ENCODE peak calls at places on chromosomes 4 and X, in four cellular contexts. One of them, this sample, is unnamed.

GRCh38 chr4:87425711-87426110 is 3.3 kb downstream of the NUDT9 start:
- DNase-seq in IMR-90: no peak
- DNase-seq in fibroblast of mammary gland: no peak
- DNase-seq in left ventricle myocardium inferior: no peak
- DNase-seq in this sample: no peak

GRCh38 chr4:87973283-87974169 is 2.0 kb upstream of the SPP1 start:
- DNase-seq in left ventricle myocardium inferior: peak; percentile 30
- DNase-seq in IMR-90: peak; percentile 84
- DNase-seq in fibroblast of mammary gland: peak; percentile 85
- DNase-seq in this sample: peak; percentile 82

GRCh38 chr4:2806392-2807355 is 13.8 kb downstream of the SH3BP2 start:
- DNase-seq in IMR-90: peak; percentile 55
- DNase-seq in fibroblast of mammary gland: no peak
- DNase-seq in left ventricle myocardium inferior: peak; percentile 77
- DNase-seq in this sample: no peak

GRCh38 chr4:26342328-26343040 is 21.7 kb downstream of the RBPJ start:
- DNase-seq in left ventricle myocardium inferior: no peak
- DNase-seq in IMR-90: peak; percentile 95
- DNase-seq in fibroblast of mammary gland: peak; percentile 94
- DNase-seq in this sample: peak; percentile 70

GRCh38 chr4:117847849-117848248 is 186.4 kb upstream of the NDST3 start:
- DNase-seq in left ventricle myocardium inferior: no peak
- DNase-seq in IMR-90: no peak
- DNase-seq in fibroblast of mammary gland: no peak
- DNase-seq in this sample: no peak

GRCh38 chr4:128256539-128256938 is 31.1 kb downstream of the PGRMC2 start:
- DNase-seq in fibroblast of mammary gland: no peak
- DNase-seq in left ventricle myocardium inferior: no peak
- DNase-seq in IMR-90: no peak
- DNase-seq in this sample: no peak

GRCh38 chr4:153901220-153901619 is 112.3 kb upstream of the SFRP2 start:
- DNase-seq in IMR-90: no peak
- DNase-seq in left ventricle myocardium inferior: no peak
- DNase-seq in fibroblast of mammary gland: no peak
- DNase-seq in this sample: no peak

GRCh38 chr4:186536285-186536684 is 19.1 kb downstream of the MTNR1A start:
- DNase-seq in fibroblast of mammary gland: no peak
- DNase-seq in left ventricle myocardium inferior: no peak
- DNase-seq in IMR-90: no peak
- DNase-seq in this sample: no peak

GRCh38 chrX:18377802-18378201 is 23.3 kb upstream of the SCML2 start:
- DNase-seq in IMR-90: peak; percentile 8
- DNase-seq in fibroblast of mammary gland: peak; percentile 20
- DNase-seq in left ventricle myocardium inferior: no peak
- DNase-seq in this sample: no peak

GRCh38 chrX:151181088-151181487 is 4.7 kb downstream of the GPR50 start:
- DNase-seq in IMR-90: no peak
- DNase-seq in fibroblast of mammary gland: no peak
- DNase-seq in left ventricle myocardium inferior: no peak
- DNase-seq in this sample: no peak

GRCh38 chr4:17188035-17188967 is 289.9 kb upstream of the LDB2 start:
- DNase-seq in IMR-90: no peak
- DNase-seq in fibroblast of mammary gland: peak; percentile 26
- DNase-seq in left ventricle myocardium inferior: no peak
- DNase-seq in this sample: no peak

GRCh38 chr4:33966808-33967207 is 2277.5 kb downstream of the ARAP2 start:
- DNase-seq in left ventricle myocardium inferior: no peak
- DNase-seq in IMR-90: no peak
- DNase-seq in fibroblast of mammary gland: no peak
- DNase-seq in this sample: no peak
- TF ChIP-seq CTCF in left ventricle myocardium inferior: no peak
- TF ChIP-seq CTCF in IMR-90: no peak
- TF ChIP-seq CTCF in fibroblast of mammary gland: no peak
- TF ChIP-seq CTCF in this sample: no peak

GRCh38 chr4:98567611-98568010 is 90.8 kb downstream of the TSPAN5 start:
- DNase-seq in IMR-90: no peak
- DNase-seq in fibroblast of mammary gland: no peak
- DNase-seq in left ventricle myocardium inferior: no peak
- DNase-seq in this sample: no peak

GRCh38 chr4:98564847-98565246 is 93.6 kb downstream of the TSPAN5 start:
- DNase-seq in fibroblast of mammary gland: no peak
- DNase-seq in left ventricle myocardium inferior: no peak
- DNase-seq in IMR-90: no peak
- DNase-seq in this sample: no peak

GRCh38 chr4:98566491-98567008 is 91.9 kb downstream of the TSPAN5 start:
- DNase-seq in IMR-90: peak; percentile 50
- DNase-seq in left ventricle myocardium inferior: no peak
- DNase-seq in fibroblast of mammary gland: peak; percentile 49
- DNase-seq in this sample: no peak

GRCh38 chr4:98568896-98569663 is 89.3 kb downstream of the TSPAN5 start:
- DNase-seq in IMR-90: no peak
- DNase-seq in left ventricle myocardium inferior: no peak
- DNase-seq in fibroblast of mammary gland: peak; percentile 46
- DNase-seq in this sample: no peak

GRCh38 chr4:98565646-98566403 is 92.6 kb downstream of the TSPAN5 start:
- DNase-seq in left ventricle myocardium inferior: no peak
- DNase-seq in IMR-90: no peak
- DNase-seq in fibroblast of mammary gland: no peak
- DNase-seq in this sample: no peak
- H3K4me3 ChIP-seq in left ventricle myocardium inferior: no peak overlapping the region
- H3K4me3 ChIP-seq in IMR-90: no peak overlapping the region
- H3K4me3 ChIP-seq in fibroblast of mammary gland: no peak overlapping the region
- H3K4me3 ChIP-seq in this sample: no peak overlapping the region

DNA sequence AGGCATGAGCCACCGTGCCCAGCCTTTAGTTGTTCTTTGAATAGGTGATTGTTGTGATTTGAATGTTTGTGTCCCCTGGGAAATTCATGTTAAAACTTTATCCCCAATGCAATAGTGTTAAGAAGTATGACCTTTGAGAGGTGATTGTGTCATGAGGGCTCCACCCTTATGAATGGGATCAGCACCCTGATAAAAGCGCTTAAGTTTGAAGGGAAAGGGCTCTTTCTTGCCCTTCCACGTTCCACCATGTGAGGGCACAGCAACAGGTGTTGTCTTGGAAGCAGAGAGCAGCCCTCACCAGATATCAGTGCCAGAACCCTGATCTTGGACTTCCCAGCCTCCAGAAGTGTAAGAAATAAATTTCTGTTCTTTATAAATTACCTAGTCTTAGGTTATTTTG is 33.7 kb upstream of the RP2 start:
- DNase-seq in fibroblast of mammary gland: peak; percentile 12
- DNase-seq in left ventricle myocardium inferior: no peak
- DNase-seq in IMR-90: no peak
- DNase-seq in this sample: no peak
- TF ChIP-seq CTCF in fibroblast of mammary gland: peak; percentile 14
- TF ChIP-seq CTCF in left ventricle myocardium inferior: no peak
- TF ChIP-seq CTCF in IMR-90: peak; percentile 25
- TF ChIP-seq CTCF in this sample: peak; percentile 17

DNA sequence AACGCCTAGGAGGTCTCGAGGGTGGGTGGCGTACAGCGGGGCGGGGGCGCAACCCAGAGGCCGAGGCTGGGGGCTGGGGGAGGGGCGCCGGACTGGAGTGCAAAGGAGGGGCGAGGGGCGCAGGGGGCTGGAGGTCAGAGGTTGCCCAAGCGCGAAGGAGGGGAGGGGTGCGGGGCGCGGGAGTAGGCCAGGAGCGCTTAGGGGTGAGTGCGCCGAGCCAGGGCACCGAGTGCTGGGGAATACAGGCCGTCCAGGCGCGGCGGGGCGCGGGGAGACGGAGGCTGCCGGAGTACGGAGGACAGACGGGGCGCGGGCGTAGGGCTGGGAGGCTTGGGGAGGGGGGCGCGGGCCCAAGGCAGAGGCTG is 318 bp downstream of the GYG2 start:
- DNase-seq in fibroblast of mammary gland: no peak
- DNase-seq in IMR-90: no peak
- DNase-seq in left ventricle myocardium inferior: no peak
- DNase-seq in this sample: no peak
- H3K4me3 ChIP-seq in fibroblast of mammary gland: no peak overlapping the region
- H3K4me3 ChIP-seq in IMR-90: peak overlapping the region; percentile 48
- H3K4me3 ChIP-seq in left ventricle myocardium inferior: peak overlapping the region; percentile 56
- H3K4me3 ChIP-seq in this sample: peak overlapping the region; percentile 56

GRCh38 chr4:177505171-177505615 is 63.0 kb upstream of the AGA start:
- DNase-seq in fibroblast of mammary gland: no peak
- DNase-seq in left ventricle myocardium inferior: no peak
- DNase-seq in IMR-90: no peak
- DNase-seq in this sample: no peak
- TF ChIP-seq CTCF in fibroblast of mammary gland: no peak
- TF ChIP-seq CTCF in left ventricle myocardium inferior: no peak
- TF ChIP-seq CTCF in IMR-90: no peak
- TF ChIP-seq CTCF in this sample: no peak

GRCh38 chrX:136778914-136779313 is 1.8 kb downstream of the ARHGEF6 start:
- DNase-seq in left ventricle myocardium inferior: no peak
- DNase-seq in IMR-90: no peak
- DNase-seq in fibroblast of mammary gland: no peak
- DNase-seq in this sample: no peak
- H3K4me3 ChIP-seq in left ventricle myocardium inferior: peak overlapping the region; percentile 57
- H3K4me3 ChIP-seq in IMR-90: no peak overlapping the region
- H3K4me3 ChIP-seq in fibroblast of mammary gland: no peak overlapping the region
- H3K4me3 ChIP-seq in this sample: no peak overlapping the region

GRCh38 chr4:105257817-105258495 is 111.3 kb downstream of the TET2 start:
- DNase-seq in fibroblast of mammary gland: no peak
- DNase-seq in IMR-90: no peak
- DNase-seq in left ventricle myocardium inferior: no peak
- DNase-seq in this sample: no peak
- TF ChIP-seq CTCF in fibroblast of mammary gland: peak; percentile 14
- TF ChIP-seq CTCF in IMR-90: peak; percentile 3
- TF ChIP-seq CTCF in left ventricle myocardium inferior: no peak
- TF ChIP-seq CTCF in this sample: no peak

GRCh38 chrX:12949205-12949926 is 25.5 kb upstream of the TMSB4X start:
- DNase-seq in IMR-90: peak; percentile 41
- DNase-seq in fibroblast of mammary gland: peak; percentile 52
- DNase-seq in left ventricle myocardium inferior: no peak
- DNase-seq in this sample: peak; percentile 71

GRCh38 chrX:12949927-12950656 is 24.8 kb upstream of the TMSB4X start:
- DNase-seq in IMR-90: peak; percentile 92
- DNase-seq in left ventricle myocardium inferior: peak; percentile 71
- DNase-seq in fibroblast of mammary gland: peak; percentile 94
- DNase-seq in this sample: peak; percentile 77

GRCh38 chrX:12951590-12951965 is 23.3 kb upstream of the TMSB4X start:
- DNase-seq in left ventricle myocardium inferior: no peak
- DNase-seq in fibroblast of mammary gland: no peak
- DNase-seq in IMR-90: no peak
- DNase-seq in this sample: no peak

GRCh38 chrX:12953420-12953819 is 21.5 kb upstream of the TMSB4X start:
- DNase-seq in fibroblast of mammary gland: no peak
- DNase-seq in left ventricle myocardium inferior: no peak
- DNase-seq in IMR-90: no peak
- DNase-seq in this sample: no peak

GRCh38 chrX:12950851-12951589 is 23.9 kb upstream of the TMSB4X start:
- DNase-seq in fibroblast of mammary gland: no peak
- DNase-seq in IMR-90: no peak
- DNase-seq in left ventricle myocardium inferior: no peak
- DNase-seq in this sample: no peak
- H3K4me3 ChIP-seq in fibroblast of mammary gland: no peak overlapping the region
- H3K4me3 ChIP-seq in IMR-90: no peak overlapping the region
- H3K4me3 ChIP-seq in left ventricle myocardium inferior: no peak overlapping the region
- H3K4me3 ChIP-seq in this sample: no peak overlapping the region

GRCh38 chr4:48709920-48710319 is 70.2 kb downstream of the FRYL start:
- DNase-seq in fibroblast of mammary gland: no peak
- DNase-seq in left ventricle myocardium inferior: no peak
- DNase-seq in IMR-90: no peak
- DNase-seq in this sample: no peak
- TF ChIP-seq CTCF in fibroblast of mammary gland: no peak
- TF ChIP-seq CTCF in left ventricle myocardium inferior: no peak
- TF ChIP-seq CTCF in IMR-90: no peak
- TF ChIP-seq CTCF in this sample: no peak

This sample was measured in AG04449.